ENCODE peak calls at places on chromosomes 13 and 19, in four cellular contexts. O, N, E and G are unnamed samples.

GRCh38 chr19:40612831-40613668 is 11.9 kb downstream of the LTBP4 start:
- DNase-seq in O (peak; percentile 72), N (peak; percentile 88), E (no peak), G (no peak)

GRCh38 chr13:98269386-98269785 is 92.3 kb upstream of the RNF113B start:
- DNase-seq in O (no peak), N (no peak), E (no peak), G (no peak)

GRCh38 chr13:100803091-100803490 is 128.5 kb upstream of the TMTC4 start:
- DNase-seq in O (no peak), N (no peak), E (no peak), G (no peak)

GRCh38 chr13:65746522-65746921 is 1483.6 kb downstream of the PCDH9 start:
- DNase-seq in O (no peak), N (no peak), E (no peak), G (no peak)

GRCh38 chr19:4144666-4145261 is 8.7 kb upstream of the CREB3L3 start:
- DNase-seq in O (peak; percentile 75), N (no peak), E (no peak), G (no peak)

GRCh38 chr13:100434010-100434763 is 154.4 kb downstream of the GGACT start:
- DNase-seq in O (no peak), N (no peak), E (peak; percentile 54), G (no peak)

GRCh38 chr13:73218181-73218580 is 159.4 kb downstream of the KLF5 start:
- DNase-seq in O (no peak), N (no peak), E (no peak), G (no peak)

GRCh38 chr19:19822148-19822429 is 539 bp upstream of the ZNF506 start:
- DNase-seq in O (no peak), N (no peak), E (no peak), G (no peak)

GRCh38 chr19:8363803-8364771 is at the start of gene ANGPTL4:
- DNase-seq in O (peak; percentile 75), N (peak; percentile 83), E (peak; percentile 64), G (no peak)

GRCh38 chr19:6233827-6234511 is 45.8 kb downstream of the MLLT1 start:
- DNase-seq in O (no peak), N (no peak), E (no peak), G (no peak)

GRCh38 chr13:91017669-91018053 is 329.8 kb upstream of the MIR17HG start:
- DNase-seq in O (peak; percentile 18), N (no peak), E (peak; percentile 2), G (no peak)

GRCh38 chr19:18715416-18715815 is 31.9 kb downstream of the CRTC1 start:
- DNase-seq in O (no peak), N (no peak), E (no peak), G (no peak)

GRCh38 chr19:5345895-5346386 is 5.3 kb upstream of the PTPRS start:
- DNase-seq in O (no peak), N (no peak), E (peak; percentile 73), G (peak; percentile 30)

GRCh38 chr13:32228330-32229041 is 86.7 kb downstream of the ZAR1L start:
- DNase-seq in O (no peak), N (no peak), E (peak; percentile 26), G (no peak)

GRCh38 chr19:45290381-45290931 is 32.2 kb downstream of the CKM start:
- DNase-seq in O (no peak), N (no peak), E (no peak), G (no peak)

GRCh38 chr13:40534456-40534855 is 132.0 kb downstream of the FOXO1 start:
- DNase-seq in O (peak; percentile 49), N (no peak), E (no peak), G (no peak)

GRCh38 chr13:90032841-90033493 is 1314.5 kb upstream of the MIR17HG start:
- DNase-seq in O (no peak), N (peak; percentile 29), E (no peak), G (no peak)

GRCh38 chr13:66353664-66354063 is 876.5 kb downstream of the PCDH9 start:
- DNase-seq in O (peak; percentile 36), N (no peak), E (no peak), G (no peak)

DNA sequence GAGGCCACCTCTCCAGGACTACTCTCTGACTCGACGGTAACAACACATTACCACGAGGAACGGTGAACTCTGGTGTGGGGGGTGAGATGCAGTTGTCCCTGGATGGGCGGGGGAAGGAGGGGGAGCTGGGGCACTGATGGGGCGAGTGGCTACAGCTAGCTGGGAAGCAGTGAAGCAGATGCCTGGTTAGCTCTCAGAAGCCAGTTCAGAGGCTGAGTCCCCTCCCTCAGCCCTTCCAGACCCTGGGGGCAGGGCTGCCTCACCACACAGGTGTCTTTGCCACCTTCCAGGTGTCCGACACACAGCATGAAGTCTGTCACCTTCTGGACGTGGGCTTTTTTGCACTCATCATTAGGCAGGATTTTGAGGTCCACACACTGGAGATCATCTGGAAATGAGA is 4.0 kb downstream of the KLK1 start:
- DNase-seq in O (no peak), N (no peak), E (no peak), G (no peak)
- H3K27ac ChIP-seq in O (no peak overlapping the region), N (no peak overlapping the region), E (no peak overlapping the region), G (no peak overlapping the region)

DNA sequence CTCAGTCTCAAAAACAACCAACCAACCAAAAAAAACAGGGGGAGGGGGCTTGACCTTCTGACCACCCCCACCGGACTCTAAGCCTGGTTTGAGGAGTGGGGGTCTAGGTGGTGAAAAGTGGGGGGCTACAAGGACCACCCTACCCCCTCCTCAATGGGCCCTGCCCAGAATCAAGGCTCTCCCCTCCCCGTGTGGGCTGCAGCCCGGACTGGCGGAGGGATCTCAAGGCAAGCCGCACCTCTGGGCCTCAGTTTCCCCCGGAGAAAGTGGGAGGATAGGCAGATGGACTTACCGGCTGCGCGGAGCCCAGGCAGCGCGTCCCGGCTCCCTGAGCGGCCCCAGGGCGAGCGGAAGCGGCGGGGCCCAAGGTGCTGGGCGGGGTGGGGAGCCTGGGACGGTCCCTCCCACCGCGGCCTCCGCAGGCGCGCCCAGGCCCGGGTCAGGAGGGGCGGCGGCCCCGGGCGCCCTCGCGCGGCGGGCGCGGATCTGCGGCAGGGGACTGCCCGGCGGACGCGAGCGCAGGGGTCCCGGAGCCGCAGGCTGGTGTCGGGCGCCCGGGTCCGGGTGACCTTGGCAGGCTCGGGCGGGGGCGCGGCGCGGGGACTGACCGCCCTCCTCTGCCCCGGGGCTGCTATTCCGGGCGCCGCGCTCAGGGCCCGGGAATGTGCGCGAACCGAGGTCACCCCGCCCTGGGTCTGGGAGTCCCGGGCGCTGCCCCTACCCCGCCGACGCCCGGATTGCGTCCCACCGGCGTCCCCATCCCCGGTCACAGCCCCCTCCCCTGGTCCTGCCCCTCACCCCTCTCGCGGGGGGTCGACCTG is at the start of gene ADAMTSL5:
- DNase-seq in O (peak; percentile 89), N (peak; percentile 45), E (peak; percentile 76), G (no peak)
- TF ChIP-seq CTCF in O (no peak), N (no peak), E (no peak), G (no peak)

GRCh38 chr13:21674271-21675009 is 3.6 kb downstream of the FGF9 start:
- DNase-seq in O (peak; percentile 62), N (peak; percentile 77), E (no peak), G (no peak)

GRCh38 chr13:21671793-21672680 is 1.2 kb downstream of the FGF9 start:
- DNase-seq in O (no peak), N (peak; percentile 18), E (no peak), G (no peak)

GRCh38 chr13:21673592-21674270 is 2.9 kb downstream of the FGF9 start:
- DNase-seq in O (peak; percentile 76), N (peak; percentile 87), E (peak; percentile 47), G (no peak)

GRCh38 chr13:21670883-21671792 is at the start of gene FGF9:
- DNase-seq in O (peak; percentile 92), N (peak; percentile 96), E (peak; percentile 84), G (no peak)

GRCh38 chr13:21672811-21673591 is 2.1 kb downstream of the FGF9 start:
- DNase-seq in O (no peak), N (peak; percentile 20), E (no peak), G (no peak)
- TF ChIP-seq EZH2 in O (no peak), N (peak; percentile 36), E (peak; percentile 60), G (no peak)

DNA sequence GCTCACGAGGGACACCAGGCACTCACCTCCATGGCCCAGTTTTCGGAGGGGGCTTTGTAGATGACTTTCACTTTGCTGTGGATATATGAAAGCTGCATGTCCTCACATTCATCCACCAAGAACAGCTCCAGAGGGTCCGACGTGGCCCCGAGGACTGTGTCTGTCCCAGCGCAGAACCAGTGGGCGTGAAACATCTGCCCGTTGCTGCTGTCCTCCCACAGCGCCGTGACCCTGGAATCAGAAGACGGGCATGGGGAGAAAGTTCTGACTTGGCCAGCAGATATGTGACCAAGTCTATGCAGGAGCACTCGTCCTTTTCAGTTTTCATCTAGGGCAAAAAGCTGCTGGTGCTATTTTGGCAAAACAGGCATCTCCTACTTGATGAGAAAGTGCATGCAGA is 29.7 kb upstream of the EIF3G start:
- DNase-seq in O (no peak), N (no peak), E (no peak), G (no peak)
- H3K27ac ChIP-seq in O (no peak overlapping the region), N (no peak overlapping the region), E (no peak overlapping the region), G (no peak overlapping the region)

GRCh38 chr19:2540646-2541454 is 64.9 kb downstream of the GADD45B start:
- DNase-seq in O (peak; percentile 96), N (peak; percentile 98), E (peak; percentile 94), G (peak; percentile 85)
- TF ChIP-seq CTCF in O (no peak), N (peak; percentile 28), E (peak; percentile 6), G (no peak)